ENCODE peak calls at places on chromosomes 11 and 22, in seven cellular contexts. H, Z, O, J, I, G and Q are unnamed samples.

GRCh38 chr11:70323811-70324210 is 53.3 kb downstream of the PPFIA1 start:
- DNase-seq in H (no peak), Z (no peak), O (peak), J (no peak), I (peak), G (no peak), Q (no peak)

GRCh38 chr11:58394195-58394594 is 12.5 kb downstream of the OR5B3 start:
- DNase-seq in H (no peak), Z (peak), O (peak), J (no peak), I (peak), G (no peak), Q (no peak)

GRCh38 chr11:86119062-86119461 is 50.2 kb upstream of the PICALM start:
- DNase-seq in H (no peak), Z (no peak), O (no peak), J (no peak), I (no peak), G (no peak), Q (no peak)

GRCh38 chr11:67058506-67058905 is 1.9 kb downstream of the RHOD start:
- DNase-seq in H (no peak), Z (no peak), O (no peak), J (no peak), I (no peak), G (no peak), Q (no peak)

GRCh38 chr11:80773919-80774318 is 1333.1 kb upstream of the TENM4 start:
- DNase-seq in H (no peak), Z (no peak), O (no peak), J (no peak), I (no peak), G (no peak), Q (no peak)

GRCh38 chr11:94023856-94024255 is 2.7 kb downstream of the HEPHL1 start:
- DNase-seq in H (no peak), Z (no peak), O (no peak), J (no peak), I (no peak), G (no peak), Q (no peak)

GRCh38 chr22:41925783-41926460 is 684 bp downstream of the TNFRSF13C start:
- DNase-seq in H (peak), Z (no peak), O (peak), J (no peak), I (peak), G (peak), Q (peak)

GRCh38 chr22:37519268-37520195 is at the start of gene CARD10:
- DNase-seq in H (peak), Z (no peak), O (no peak), J (no peak), I (peak), G (no peak), Q (no peak)

GRCh38 chr11:128488471-128488870 is 98.9 kb downstream of the ETS1 start:
- DNase-seq in H (peak), Z (no peak), O (peak), J (no peak), I (peak), G (no peak), Q (no peak)

GRCh38 chr22:29621761-29622526 is 18.5 kb downstream of the NF2 start:
- DNase-seq in H (no peak), Z (peak), O (peak), J (no peak), I (peak), G (no peak), Q (no peak)

GRCh38 chr11:95544095-95544795 is 245.3 kb downstream of the FAM76B start:
- DNase-seq in H (no peak), Z (no peak), O (peak), J (no peak), I (peak), G (no peak), Q (no peak)

GRCh38 chr11:115134886-115135285 is 369.3 kb downstream of the CADM1 start:
- DNase-seq in H (no peak), Z (no peak), O (no peak), J (no peak), I (no peak), G (no peak), Q (no peak)

GRCh38 chr11:44805596-44805995 is 78.8 kb downstream of the TSPAN18 start:
- DNase-seq in H (no peak), Z (no peak), O (no peak), J (no peak), I (no peak), G (no peak), Q (no peak)

GRCh38 chr22:38163844-38164577 is 17.6 kb downstream of the PLA2G6 start:
- DNase-seq in H (no peak), Z (no peak), O (no peak), J (no peak), I (no peak), G (no peak), Q (no peak)

GRCh38 chr11:2747236-2748015 is 47.6 kb upstream of the KCNQ1OT1 start:
- DNase-seq in H (no peak), Z (no peak), O (no peak), J (no peak), I (no peak), G (no peak), Q (no peak)

GRCh38 chr11:113401718-113402117 is 14.1 kb downstream of the ANKK1 start:
- DNase-seq in H (no peak), Z (peak), O (no peak), J (peak), I (peak), G (no peak), Q (no peak)

GRCh38 chr11:43947003-43947500 is 4.6 kb downstream of the C11orf96 start:
- DNase-seq in H (peak), Z (no peak), O (peak), J (no peak), I (peak), G (no peak), Q (peak)

GRCh38 chr11:100908746-100909145 is 220.9 kb downstream of the PGR start:
- DNase-seq in H (no peak), Z (no peak), O (peak), J (no peak), I (no peak), G (no peak), Q (no peak)

GRCh38 chr11:70577948-70578347 is 179.6 kb downstream of the CTTN start:
- DNase-seq in H (no peak), Z (no peak), O (no peak), J (peak), I (no peak), G (no peak), Q (no peak)

GRCh38 chr11:119056397-119056999 is 507 bp downstream of the HYOU1 start:
- DNase-seq in H (peak), Z (no peak), O (peak), J (peak), I (peak), G (peak), Q (no peak)

GRCh38 chr11:65446446-65447277 is 24.1 kb downstream of the NEAT1 start:
- DNase-seq in H (no peak), Z (no peak), O (peak), J (no peak), I (no peak), G (no peak), Q (no peak)

GRCh38 chr22:40635008-40635939 is 1.2 kb downstream of the MRTFA start:
- DNase-seq in H (no peak), Z (no peak), O (peak), J (no peak), I (peak), G (no peak), Q (no peak)

GRCh38 chr11:70608568-70609314 is 210.4 kb downstream of the CTTN start:
- DNase-seq in H (peak), Z (peak), O (peak), J (no peak), I (no peak), G (no peak), Q (no peak)

GRCh38 chr11:95128602-95129001 is 39.0 kb downstream of the ENDOD1 start:
- DNase-seq in H (no peak), Z (no peak), O (no peak), J (no peak), I (no peak), G (no peak), Q (no peak)

GRCh38 chr11:11037162-11037732 is 179.4 kb upstream of the ZBED5 start:
- DNase-seq in H (no peak), Z (no peak), O (no peak), J (no peak), I (no peak), G (no peak), Q (no peak)

GRCh38 chr11:12746593-12747097 is 72.4 kb downstream of the TEAD1 start:
- DNase-seq in H (peak), Z (peak), O (peak), J (no peak), I (peak), G (no peak), Q (no peak)

GRCh38 chr11:12769834-12770345 is 95.7 kb downstream of the TEAD1 start:
- DNase-seq in H (peak), Z (peak), O (peak), J (no peak), I (peak), G (no peak), Q (no peak)